ENCODE peak calls at places on chromosomes 12 and 14, in four cellular contexts. F is K562, D is IMR-90, Y is GM12878. K is an unnamed sample.

GRCh38 chr12:87020071-87020470 is 763.9 kb upstream of the MGAT4C start:
- DNase-seq in F (no peak), D (no peak), Y (no peak), K (no peak)

GRCh38 chr12:111462134-111462821 is 56.6 kb downstream of the SH2B3 start:
- DNase-seq in F (no peak), D (peak), Y (no peak), K (no peak)

GRCh38 chr14:74834682-74835392 is 41.1 kb downstream of the PROX2 start:
- DNase-seq in F (no peak), D (peak), Y (no peak), K (peak)

GRCh38 chr14:64645220-64645891 is 58.9 kb upstream of the PLEKHG3 start:
- DNase-seq in F (no peak), D (peak), Y (no peak), K (peak)

GRCh38 chr14:104431929-104432541 is 147.5 kb upstream of the C14orf180 start:
- DNase-seq in F (no peak), D (no peak), Y (no peak), K (no peak)

GRCh38 chr12:98490491-98491453 is 24.6 kb upstream of the TMPO start:
- DNase-seq in F (peak), D (peak), Y (peak), K (peak)

GRCh38 chr12:3247596-3248270 is 170.6 kb downstream of the TSPAN9 start:
- DNase-seq in F (no peak), D (no peak), Y (no peak), K (no peak)

GRCh38 chr12:53235742-53236442 is 3.9 kb upstream of the RARG start:
- DNase-seq in F (no peak), D (no peak), Y (no peak), K (no peak)

GRCh38 chr12:58148405-58148804 is 207.0 kb downstream of the ATP23 start:
- DNase-seq in F (no peak), D (peak), Y (no peak), K (peak)

GRCh38 chr12:90250766-90251165 is 542.1 kb upstream of the ATP2B1 start:
- DNase-seq in F (no peak), D (no peak), Y (no peak), K (peak)

GRCh38 chr12:54398218-54398617 is 13.7 kb upstream of the ZNF385A start:
- DNase-seq in F (no peak), D (no peak), Y (no peak), K (no peak)

GRCh38 chr12:89857652-89858274 is 149.1 kb upstream of the ATP2B1 start:
- DNase-seq in F (no peak), D (no peak), Y (no peak), K (no peak)

GRCh38 chr12:85275359-85275758 is 4.7 kb upstream of the ALX1 start:
- DNase-seq in F (no peak), D (no peak), Y (no peak), K (peak)

GRCh38 chr14:73007835-73008234 is 19.1 kb downstream of the ZFYVE1 start:
- DNase-seq in F (no peak), D (no peak), Y (no peak), K (no peak)

GRCh38 chr12:3431685-3432084 is 59.3 kb upstream of the PRMT8 start:
- DNase-seq in F (no peak), D (no peak), Y (no peak), K (no peak)

GRCh38 chr14:73696466-73697390 is 17.5 kb downstream of the PNMA1 start:
- DNase-seq in F (no peak), D (peak), Y (peak), K (peak)

GRCh38 chr14:96754162-96754844 is 42.9 kb upstream of the VRK1 start:
- DNase-seq in F (no peak), D (peak), Y (no peak), K (no peak)

GRCh38 chr14:91367173-91368171 is 50.1 kb downstream of the CCDC88C start:
- DNase-seq in F (no peak), D (peak), Y (peak), K (peak)

GRCh38 chr12:44616385-44616784 is 259.7 kb downstream of the NELL2 start:
- DNase-seq in F (no peak), D (peak), Y (no peak), K (no peak)

GRCh38 chr14:83300454-83301064 is 1766.9 kb upstream of the SEL1L start:
- DNase-seq in F (no peak), D (peak), Y (no peak), K (peak)

GRCh38 chr12:69929531-69929930 is 104.5 kb downstream of the MYRFL start:
- DNase-seq in F (no peak), D (peak), Y (no peak), K (no peak)

GRCh38 chr12:50765325-50765911 is 1.5 kb downstream of the ATF1 start:
- DNase-seq in F (peak), D (peak), Y (no peak), K (peak)

GRCh38 chr12:76399040-76399439 is 50.8 kb upstream of the BBS10 start:
- DNase-seq in F (no peak), D (no peak), Y (no peak), K (no peak)

GRCh38 chr14:36513451-36514277 is 6.4 kb downstream of the NKX2-1 start:
- DNase-seq in F (no peak), D (no peak), Y (no peak), K (no peak)

GRCh38 chr12:99271071-99271470 is 376.5 kb upstream of the GARIN6 start:
- DNase-seq in F (no peak), D (no peak), Y (no peak), K (no peak)

DNA sequence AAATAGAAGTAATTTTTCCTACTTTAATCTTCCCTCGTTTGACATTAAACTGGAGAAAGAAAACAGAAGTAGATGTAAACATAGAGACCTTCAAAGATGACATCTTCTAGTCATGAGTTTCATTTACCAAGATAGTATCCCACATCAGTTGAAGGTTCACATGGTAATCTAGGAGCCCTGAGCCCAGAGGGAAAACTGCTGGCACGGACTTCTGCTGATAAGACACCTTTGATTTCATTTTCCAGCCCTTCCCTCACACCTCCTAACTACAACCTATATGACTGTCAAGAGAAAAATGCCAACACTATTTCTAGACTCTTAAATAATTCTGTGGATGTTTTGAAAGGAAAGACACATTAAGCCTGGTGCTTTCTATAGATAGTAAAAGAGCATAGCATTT is 46.0 kb upstream of the CCDC175 start:
- DNase-seq in F (no peak), D (no peak), Y (no peak), K (no peak)
- TF ChIP-seq FOS in F (no peak), D (no peak), Y (no peak), K (no peak)

DNA sequence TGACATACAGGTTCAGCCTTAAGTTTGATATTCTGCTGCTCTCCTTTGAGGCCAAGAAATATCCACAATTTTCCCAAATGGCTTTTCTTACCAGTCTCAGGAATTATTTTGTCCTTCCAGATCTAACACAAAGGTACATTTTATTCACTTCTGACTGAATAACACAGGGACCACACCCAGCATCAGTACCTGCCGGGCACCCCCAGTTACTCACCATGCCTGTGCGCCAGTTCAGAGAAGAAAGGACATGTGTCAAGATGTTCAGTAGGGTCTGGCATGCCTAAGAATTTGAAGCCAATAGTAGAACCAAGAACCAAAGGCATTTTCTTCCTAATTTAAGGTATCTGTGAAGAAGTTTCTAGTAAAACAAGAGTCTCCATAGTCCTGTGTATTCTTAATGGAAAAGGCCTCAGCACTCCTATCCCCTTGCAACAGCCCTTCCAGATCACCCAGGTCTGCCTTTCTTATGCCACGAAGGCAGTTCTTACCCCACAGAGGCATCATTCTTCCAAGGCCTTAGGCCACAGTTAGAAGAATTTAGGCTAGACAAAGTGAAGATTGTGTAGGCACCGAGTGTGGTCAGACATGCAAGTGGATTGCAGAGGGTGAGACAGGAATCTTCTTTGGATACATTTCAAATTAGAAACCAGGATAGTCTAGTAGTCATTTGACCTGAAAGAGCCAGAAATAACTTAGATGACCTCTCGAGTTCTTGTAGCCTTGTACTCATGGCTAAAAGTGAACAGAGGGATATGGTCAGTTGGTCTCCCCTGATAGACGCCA is 140.1 kb upstream of the HIF1A start:
- DNase-seq in F (no peak), D (peak), Y (no peak), K (no peak)
- H3K27ac ChIP-seq in F (no peak), D (peak), Y (no peak), K (no peak)

GRCh38 chr14:51006781-51007211 is 62.5 kb upstream of the PYGL start:
- DNase-seq in F (no peak), D (peak), Y (no peak), K (no peak)
- TF ChIP-seq FOS in F (no peak), D (no peak), Y (no peak), K (no peak)

GRCh38 chr14:92603309-92604257 is 90.0 kb downstream of the RIN3 start:
- DNase-seq in F (no peak), D (peak), Y (no peak), K (no peak)
- H3K27ac ChIP-seq in F (no peak), D (no peak), Y (no peak), K (no peak)

DNA sequence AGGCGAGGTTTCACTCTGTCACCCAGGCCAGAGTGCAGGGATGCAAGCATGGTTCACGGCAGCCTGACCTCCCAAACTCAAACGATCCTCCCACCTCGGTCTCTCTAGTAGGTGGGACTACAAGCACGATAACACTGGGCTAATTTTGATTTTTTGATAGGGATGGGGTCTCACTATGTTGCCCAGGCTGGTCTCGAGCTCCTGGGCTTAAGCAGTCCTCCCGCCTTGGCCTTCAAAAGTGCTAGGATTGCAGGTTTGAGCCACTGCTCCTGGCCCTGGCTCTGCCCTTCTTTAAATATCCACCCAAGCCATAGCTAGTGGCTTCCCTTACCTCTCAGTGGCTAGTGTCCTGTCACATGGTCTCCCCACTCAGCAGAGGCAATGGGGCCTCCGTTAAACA is 17.8 kb downstream of the SFSWAP start:
- DNase-seq in F (no peak), D (no peak), Y (no peak), K (no peak)
- TF ChIP-seq FOS in F (no peak), D (no peak), Y (no peak), K (no peak)

DNA sequence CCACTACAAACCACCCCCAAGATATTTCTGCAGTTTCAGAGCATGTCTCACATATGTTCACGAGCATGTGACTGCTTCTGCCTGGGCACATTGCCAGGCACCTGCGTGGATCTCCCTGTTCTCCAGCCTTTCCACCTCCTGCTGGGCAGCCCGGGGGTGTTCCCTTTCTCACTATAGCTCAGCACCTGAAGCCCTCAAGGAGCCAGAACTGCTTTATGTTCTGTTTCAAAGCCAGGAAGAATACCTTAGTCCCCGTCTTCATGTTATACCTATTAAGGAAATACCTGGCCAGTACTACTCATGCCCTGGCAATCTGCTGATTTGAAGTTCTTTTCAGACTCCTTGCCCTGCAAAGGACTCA is 4.2 kb upstream of the FGF6 start:
- DNase-seq in F (no peak), D (no peak), Y (no peak), K (no peak)
- H3K27ac ChIP-seq in F (no peak), D (no peak), Y (no peak), K (no peak)

GRCh38 chr14:70473825-70474224 is 21.9 kb downstream of the ADAM21 start:
- DNase-seq in F (no peak), D (no peak), Y (no peak), K (no peak)
- TF ChIP-seq FOS in F (no peak), D (no peak), Y (no peak), K (no peak)

GRCh38 chr14:22978873-22979671 is 3.3 kb downstream of the AJUBA start:
- DNase-seq in F (no peak), D (no peak), Y (no peak), K (no peak)

GRCh38 chr14:22980672-22981089 is 1.7 kb downstream of the AJUBA start:
- DNase-seq in F (no peak), D (peak), Y (no peak), K (no peak)

GRCh38 chr14:22981090-22982012 is 1.0 kb downstream of the AJUBA start:
- DNase-seq in F (no peak), D (no peak), Y (no peak), K (peak)

GRCh38 chr14:22978487-22978837 is 3.9 kb downstream of the AJUBA start:
- DNase-seq in F (no peak), D (no peak), Y (no peak), K (no peak)

DNA sequence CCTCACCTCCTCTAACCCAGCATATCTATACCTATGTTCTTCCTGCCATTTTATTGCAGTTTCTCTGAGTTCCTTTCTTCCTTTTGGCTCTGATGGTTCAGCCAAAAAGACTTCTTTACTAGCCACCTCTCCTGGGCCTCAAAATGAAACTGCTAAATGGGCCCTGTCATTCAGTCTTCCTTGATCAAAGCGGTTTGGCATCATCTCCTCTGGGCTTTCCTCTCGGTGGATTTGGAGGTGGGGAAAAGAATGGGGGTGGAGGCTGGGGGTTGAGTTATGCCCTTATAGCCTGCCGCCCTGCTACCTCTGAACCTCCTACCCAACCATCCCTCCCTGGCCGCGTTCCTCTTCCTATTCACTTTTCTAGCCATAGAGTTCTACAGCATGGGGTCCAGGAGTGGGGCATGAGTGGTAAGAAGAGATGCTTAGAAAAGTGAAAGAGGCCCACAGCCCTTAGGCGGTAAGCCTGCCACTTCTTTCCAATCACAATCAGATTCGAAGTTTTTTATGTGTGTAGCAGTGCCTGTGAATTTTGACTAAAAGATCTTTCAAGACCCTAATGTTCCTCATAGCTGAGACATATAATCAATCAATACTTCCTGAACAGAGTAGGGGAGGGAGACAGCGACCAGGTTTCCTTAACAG is 2.5 kb downstream of the AJUBA start:
- DNase-seq in F (no peak), D (no peak), Y (no peak), K (no peak)
- H3K27ac ChIP-seq in F (no peak), D (peak), Y (no peak), K (peak)

GRCh38 chr14:69291891-69292586 is 32.1 kb downstream of the GALNT16 start:
- DNase-seq in F (no peak), D (no peak), Y (no peak), K (no peak)
- TF ChIP-seq FOS in F (no peak), D (no peak), Y (no peak), K (no peak)

GRCh38 chr14:95700221-95700976 is 13.5 kb downstream of the TCL1A start:
- DNase-seq in F (no peak), D (no peak), Y (no peak), K (no peak)
- H3K27ac ChIP-seq in F (no peak), D (no peak), Y (no peak), K (no peak)

K was measured in endothelial cell of umbilical vein.